ENCODE peak calls at places on chromosomes 13 and 19, in four cellular contexts. Z is IMR-90, V is H1, C is H9. A is an unnamed sample.

GRCh38 chr13:59038824-59039223 is 1124.9 kb downstream of the DIAPH3 start:
- DNase-seq in Z (peak; percentile 15), V (no peak), C (no peak), A (no peak)

GRCh38 chr13:99442273-99442895 is 58.9 kb upstream of the TM9SF2 start:
- DNase-seq in Z (peak; percentile 45), V (no peak), C (no peak), A (peak; percentile 46)

GRCh38 chr13:97883356-97883755 is 70.1 kb upstream of the IPO5 start:
- DNase-seq in V (no peak), C (no peak), Z (peak; percentile 8), A (no peak)

GRCh38 chr13:91946498-91947070 is 548.2 kb downstream of the GPC5 start:
- DNase-seq in C (no peak), V (no peak), Z (peak; percentile 12), A (peak; percentile 47)

GRCh38 chr13:74889321-74889720 is 592.6 kb downstream of the TBC1D4 start:
- DNase-seq in C (no peak), Z (no peak), V (no peak), A (no peak)

GRCh38 chr13:30466841-30467252 is 1.1 kb upstream of the HMGB1 start:
- DNase-seq in Z (peak; percentile 20), C (no peak), V (no peak), A (peak; percentile 59)

GRCh38 chr13:43686557-43686956 is 100.2 kb downstream of the ENOX1 start:
- DNase-seq in C (no peak), Z (peak; percentile 93), V (no peak), A (peak; percentile 76)

GRCh38 chr19:2546128-2547032 is 70.5 kb downstream of the GADD45B start:
- DNase-seq in C (peak; percentile 78), V (no peak), Z (no peak), A (peak; percentile 64)

GRCh38 chr19:7161292-7161691 is 91.8 kb downstream of the ZNF557 start:
- DNase-seq in Z (no peak), C (no peak), V (no peak), A (no peak)

GRCh38 chr13:61128850-61129645 is 286.6 kb downstream of the PCDH20 start:
- DNase-seq in V (no peak), C (no peak), Z (no peak), A (peak; percentile 25)

GRCh38 chr19:49324801-49325491 is at the start of gene SLC6A16:
- DNase-seq in Z (no peak), V (no peak), C (no peak), A (no peak)

GRCh38 chr13:87120476-87120875 is 550.7 kb upstream of the SLITRK5 start:
- DNase-seq in Z (peak; percentile 44), V (no peak), C (no peak), A (no peak)

GRCh38 chr13:102974574-102975195 is 91.5 kb downstream of the SLC10A2 start:
- DNase-seq in V (no peak), Z (no peak), C (no peak), A (no peak)

GRCh38 chr19:11849264-11849615 is 714 bp downstream of the ZNF439 start:
- DNase-seq in V (no peak), Z (no peak), C (no peak), A (no peak)

GRCh38 chr19:6608950-6609349 is 18.0 kb upstream of the CD70 start:
- DNase-seq in C (no peak), V (no peak), Z (no peak), A (no peak)

GRCh38 chr13:38880397-38880796 is 110.2 kb downstream of the STOML3 start:
- DNase-seq in C (no peak), V (no peak), Z (no peak), A (no peak)

GRCh38 chr13:74771964-74772363 is 637.8 kb upstream of the KLF12 start:
- DNase-seq in Z (peak; percentile 87), C (no peak), V (no peak), A (no peak)

GRCh38 chr13:69997061-69997460 is 110.6 kb upstream of the ATXN8OS start:
- DNase-seq in V (no peak), C (no peak), Z (no peak), A (no peak)

GRCh38 chr13:27969866-27970229 is 733 bp upstream of the CDX2 start:
- DNase-seq in C (no peak), V (no peak), Z (no peak), A (no peak)

GRCh38 chr19:47419037-47419783 is at the start of gene MEIS3:
- DNase-seq in V (no peak), C (no peak), Z (no peak), A (peak; percentile 83)

GRCh38 chr19:29840066-29840950 is 28.5 kb downstream of the CCNE1 start:
- DNase-seq in Z (no peak), C (no peak), V (no peak), A (no peak)

GRCh38 chr19:18119243-18120105 is 21.9 kb downstream of the MAST3 start:
- DNase-seq in Z (no peak), C (no peak), V (no peak), A (no peak)

GRCh38 chr19:12513531-12514061 is 29.0 kb upstream of the ZNF709 start:
- DNase-seq in C (peak; percentile 39), Z (no peak), V (peak; percentile 21), A (no peak)

GRCh38 chr13:99027260-99027659 is 49.4 kb upstream of the DOCK9 start:
- DNase-seq in V (no peak), Z (no peak), C (no peak), A (no peak)

GRCh38 chr19:3687774-3688706 is 12.2 kb downstream of the PIP5K1C start:
- DNase-seq in C (peak; percentile 71), V (no peak), Z (no peak), A (peak; percentile 58)

GRCh38 chr13:80841346-80841882 is 500.5 kb upstream of the SPRY2 start:
- DNase-seq in C (no peak), Z (no peak), V (no peak), A (no peak)

GRCh38 chr19:4379383-4380253 is 20.7 kb downstream of the SH3GL1 start:
- DNase-seq in C (no peak), Z (peak; percentile 59), V (no peak), A (no peak)

GRCh38 chr19:44529541-44529940 is at the start of gene CEACAM20:
- DNase-seq in V (no peak), Z (no peak), C (no peak), A (no peak)

GRCh38 chr13:93867481-93867880 is 612.0 kb downstream of the DCT start:
- DNase-seq in V (no peak), C (no peak), Z (peak; percentile 95), A (no peak)

GRCh38 chr19:14428882-14429416 is 4.2 kb upstream of the PKN1 start:
- DNase-seq in Z (no peak), V (no peak), C (no peak), A (no peak)
- H3K56ac ChIP-seq in Z (no peak overlapping the region), V (no peak overlapping the region), C (no peak overlapping the region), A (no peak overlapping the region)

GRCh38 chr13:41713405-41713804 is 247.5 kb downstream of the VWA8 start:
- DNase-seq in V (no peak), Z (no peak), C (no peak), A (no peak)
- H3K56ac ChIP-seq in V (no peak overlapping the region), Z (no peak overlapping the region), C (no peak overlapping the region), A (no peak overlapping the region)

GRCh38 chr13:73672492-73672891 is 461.7 kb downstream of the KLF12 start:
- DNase-seq in Z (no peak), C (no peak), V (no peak), A (no peak)
- H3K56ac ChIP-seq in Z (no peak overlapping the region), C (no peak overlapping the region), V (no peak overlapping the region), A (no peak overlapping the region)

DNA sequence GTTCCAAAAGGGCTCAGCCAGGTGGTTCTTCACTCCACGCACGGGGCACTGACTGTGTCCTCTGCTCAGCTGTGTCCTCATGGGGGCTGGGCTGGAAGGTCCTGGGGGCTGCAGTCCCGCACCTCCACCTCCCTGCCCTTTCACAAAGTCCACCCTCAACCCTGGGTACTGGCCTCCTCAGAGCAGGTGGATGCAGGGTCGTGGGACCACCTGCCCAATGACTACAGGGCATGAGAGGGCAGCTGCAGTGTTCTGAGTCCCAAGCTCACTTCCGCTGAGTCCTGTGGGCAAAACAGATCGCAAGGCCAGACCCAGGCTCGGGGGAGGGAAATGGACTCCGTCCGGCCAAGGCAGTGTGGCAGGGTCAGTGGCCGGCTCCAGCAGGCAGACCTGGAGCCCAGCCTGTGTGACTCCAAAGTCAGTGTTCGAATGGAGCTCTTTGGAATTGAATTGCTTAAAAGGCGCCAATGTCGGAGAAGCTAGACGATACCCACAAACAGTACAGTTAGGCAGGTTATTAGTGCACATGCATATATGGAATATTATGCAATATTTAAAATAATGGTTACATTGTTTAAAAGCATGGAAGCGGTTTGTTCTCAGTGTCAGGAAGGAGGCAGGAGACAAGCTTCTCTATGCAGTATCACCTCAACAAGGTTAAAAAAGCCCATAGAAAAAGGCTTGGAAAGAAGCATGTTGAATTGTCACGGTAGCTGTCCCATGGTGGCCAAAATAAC is 54.8 kb downstream of the MCF2L start:
- DNase-seq in C (no peak), V (no peak), Z (no peak), A (no peak)
- H3K56ac ChIP-seq in C (no peak overlapping the region), V (no peak overlapping the region), Z (no peak overlapping the region), A (peak overlapping the region; percentile 68)

A was measured in mesendoderm.